ENCODE peak calls at places on chromosomes 6 and 20, in ten cellular contexts. J is PC-3, Y is endothelial cell, L is body of pancreas, C is dorsolateral prefrontal cortex, W is kidney, R is progenitor cell of endocrine pancreas, F is fibroblast of pulmonary artery, E is epithelial cell of proximal tubule, I is bronchial epithelial cell. X is an unnamed sample.

GRCh38 chr20:47220161-47220582 is 136.3 kb downstream of the ZMYND8 start:
- DNase-seq in J (peak), Y (peak), L (peak), C (peak), W (no peak), R (no peak), F (peak), E (no peak), I (no peak), X (peak)

GRCh38 chr20:57382516-57382915 is 8.7 kb upstream of the RBM38 start:
- DNase-seq in J (no peak), Y (no peak), L (no peak), C (no peak), W (no peak), R (no peak), F (no peak), E (no peak), I (no peak), X (no peak)

GRCh38 chr6:149454405-149454848 is 30.4 kb downstream of the ZC3H12D start:
- DNase-seq in J (peak), Y (no peak), L (peak), C (peak), W (peak), R (no peak), F (peak), E (no peak), I (peak), X (no peak)

GRCh38 chr6:107504655-107505054 is 14.7 kb downstream of the SOBP start:
- DNase-seq in J (no peak), Y (no peak), L (no peak), C (no peak), W (no peak), R (no peak), F (no peak), E (no peak), I (no peak), X (no peak)

GRCh38 chr6:39426057-39426592 is 103.6 kb upstream of the KCNK16 start:
- DNase-seq in J (peak), Y (no peak), L (no peak), C (no peak), W (no peak), R (no peak), F (peak), E (peak), I (peak), X (no peak)

GRCh38 chr6:68911811-68912210 is 276.7 kb downstream of the ADGRB3 start:
- DNase-seq in J (no peak), Y (no peak), L (no peak), C (no peak), W (no peak), R (no peak), F (no peak), E (no peak), I (no peak), X (no peak)

GRCh38 chr20:37373020-37373592 is 27.2 kb downstream of the SRC start:
- DNase-seq in J (no peak), Y (no peak), L (no peak), C (no peak), W (no peak), R (no peak), F (no peak), E (no peak), I (no peak), X (no peak)

GRCh38 chr20:15703171-15703911 is 869.9 kb downstream of the KIF16B start:
- DNase-seq in J (peak), Y (no peak), L (no peak), C (no peak), W (no peak), R (no peak), F (peak), E (peak), I (peak), X (no peak)

GRCh38 chr6:113246186-113246585 is 611.0 kb upstream of the MARCKS start:
- DNase-seq in J (no peak), Y (no peak), L (no peak), C (no peak), W (no peak), R (no peak), F (peak), E (no peak), I (no peak), X (no peak)

GRCh38 chr6:1477432-1478090 is 88.2 kb downstream of the FOXF2 start:
- DNase-seq in J (peak), Y (no peak), L (no peak), C (no peak), W (no peak), R (no peak), F (peak), E (no peak), I (peak), X (no peak)
- TF ChIP-seq CTCF in J (peak), Y (no peak), L (no peak), C (no peak), W (no peak), R (no peak), F (peak), E (no peak), I (no peak), X (no peak)

DNA sequence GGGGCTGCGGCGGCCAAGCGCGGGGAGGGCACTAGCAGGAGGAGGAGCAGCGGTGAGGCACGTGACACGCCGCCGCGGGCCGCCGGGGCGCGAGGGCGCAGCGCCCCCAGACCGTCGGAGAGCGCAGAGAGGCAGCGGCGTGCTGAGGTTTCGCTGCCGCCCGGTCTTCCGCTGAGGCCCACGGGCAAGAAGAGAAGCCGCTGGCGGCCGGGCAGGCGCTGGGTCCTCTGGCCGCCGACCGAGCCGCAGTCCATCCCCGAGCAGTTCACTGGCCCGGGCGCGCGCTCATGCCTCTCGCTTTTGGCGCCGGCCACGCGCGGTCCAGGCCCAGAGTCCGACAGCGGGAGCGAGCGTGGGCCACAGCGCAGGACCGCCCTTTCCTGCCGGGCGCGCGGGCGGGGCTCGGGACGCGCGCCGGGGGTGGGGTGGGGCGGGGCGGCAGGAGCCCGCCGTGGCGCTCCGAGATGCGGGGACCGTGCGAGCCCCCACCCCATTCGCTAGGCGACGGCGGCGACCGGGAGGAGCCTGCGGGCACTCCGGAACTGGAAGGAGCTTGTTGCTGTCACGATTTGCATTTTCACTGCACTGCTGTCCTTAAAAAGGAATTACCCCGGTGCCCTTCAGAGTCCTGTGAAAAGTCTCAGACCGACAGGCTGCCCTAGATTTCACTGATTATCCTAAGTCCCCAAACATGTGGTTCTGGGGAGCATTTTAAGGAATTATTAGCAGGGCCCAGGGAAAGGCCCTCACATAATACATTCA is at the start of gene MCUR1:
- DNase-seq in J (peak), Y (peak), L (peak), C (peak), W (peak), R (peak), F (peak), E (no peak), I (peak), X (peak)
- TF ChIP-seq CTCF in J (peak), Y (no peak), L (no peak), C (peak), W (no peak), R (peak), F (no peak), E (no peak), I (peak), X (peak)

GRCh38 chr20:30500829-30501440 is 756.5 kb upstream of the DEFB115 start:
- DNase-seq in J (no peak), Y (no peak), L (no peak), C (no peak), W (no peak), R (no peak), F (no peak), E (no peak), I (no peak), X (no peak)
- TF ChIP-seq CTCF in J (no peak), Y (no peak), L (no peak), C (no peak), W (no peak), R (no peak), F (no peak), E (no peak), I (no peak), X (no peak)

DNA sequence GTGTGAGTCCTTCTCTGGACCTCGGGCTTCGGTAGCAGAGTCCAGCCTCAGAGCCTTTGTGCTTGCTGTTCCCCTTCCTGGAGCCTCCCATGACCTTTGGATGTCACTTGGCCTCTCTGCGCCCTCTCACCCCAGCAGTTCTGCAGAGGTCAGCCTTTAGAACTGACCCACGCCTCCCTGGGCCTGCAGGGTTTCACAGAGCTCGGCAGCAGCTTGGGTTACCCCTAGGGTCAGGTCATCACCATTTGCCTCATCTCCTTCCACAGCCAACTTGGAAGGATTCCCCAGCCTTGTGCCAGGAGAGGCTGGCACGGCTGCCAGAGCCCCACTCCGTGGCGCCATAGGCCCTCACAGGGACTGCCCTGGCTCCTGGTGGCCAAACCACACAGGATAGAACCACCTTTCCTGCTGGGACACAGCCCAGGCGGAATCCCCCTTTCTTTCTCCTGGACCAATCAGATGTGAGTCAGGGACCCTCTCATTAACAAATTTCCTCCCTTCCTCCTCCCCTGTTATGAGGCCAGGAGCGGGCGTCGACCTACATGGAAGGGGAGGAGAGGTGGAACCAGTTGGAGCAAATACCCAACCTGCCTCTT is 13.9 kb upstream of the SIRPA start:
- DNase-seq in J (no peak), Y (no peak), L (peak), C (no peak), W (no peak), R (no peak), F (no peak), E (no peak), I (no peak), X (no peak)
- TF ChIP-seq CTCF in J (no peak), Y (no peak), L (no peak), C (no peak), W (no peak), R (no peak), F (no peak), E (peak), I (peak), X (no peak)

X was measured in GM13977.